ENCODE peak calls at places on chromosomes 16 and 17, in seven cellular contexts. P, L, S, H, Y, M and R are unnamed samples.

GRCh38 chr16:82972520-82972919 is 345.8 kb downstream of the CDH13 start:
- DNase-seq in L (no peak), M (no peak), P (no peak), H (no peak), Y (no peak), S (no peak), R (no peak)

GRCh38 chr17:70313450-70313849 is 144.1 kb downstream of the KCNJ2 start:
- DNase-seq in S (no peak), M (no peak), H (no peak), P (no peak), Y (no peak), L (no peak), R (no peak)

GRCh38 chr16:90037202-90037765 is 18.0 kb upstream of the DBNDD1 start:
- DNase-seq in S (no peak), M (no peak), L (no peak), Y (no peak), H (no peak), P (no peak), R (no peak)

GRCh38 chr17:4444782-4445473 is 11.2 kb downstream of the SPNS3 start:
- DNase-seq in L (peak), S (no peak), H (no peak), M (no peak), Y (no peak), P (no peak), R (no peak)

GRCh38 chr16:15617901-15618300 is 25.1 kb downstream of the MARF1 start:
- DNase-seq in H (no peak), Y (no peak), L (no peak), M (no peak), P (no peak), S (no peak), R (no peak)

GRCh38 chr16:84036131-84036530 is 6.5 kb downstream of the SLC38A8 start:
- DNase-seq in Y (no peak), L (no peak), S (no peak), P (no peak), H (no peak), M (no peak), R (no peak)

GRCh38 chr16:85220125-85220839 is 108.0 kb upstream of the CIBAR2 start:
- DNase-seq in S (no peak), Y (no peak), H (peak), P (no peak), L (peak), M (no peak), R (peak)

GRCh38 chr16:79528281-79528680 is 72.3 kb downstream of the MAF start:
- DNase-seq in Y (no peak), M (no peak), P (no peak), H (no peak), L (no peak), S (no peak), R (no peak)

GRCh38 chr16:27363246-27363632 is 38.7 kb upstream of the IL21R start:
- DNase-seq in S (no peak), Y (no peak), H (no peak), P (no peak), M (no peak), L (no peak), R (no peak)

GRCh38 chr17:66737524-66737923 is 97.4 kb upstream of the CACNG5 start:
- DNase-seq in P (no peak), Y (no peak), M (no peak), S (peak), L (no peak), H (no peak), R (peak)

GRCh38 chr17:80716986-80717385 is 172.3 kb downstream of the RPTOR start:
- DNase-seq in S (no peak), P (no peak), L (no peak), H (no peak), M (no peak), Y (no peak), R (no peak)

GRCh38 chr17:77445908-77446535 is 305.3 kb downstream of the SEC14L1 start:
- DNase-seq in H (no peak), Y (no peak), L (no peak), P (peak), S (no peak), M (no peak), R (no peak)

GRCh38 chr17:47225436-47225858 is 16.3 kb downstream of the MYL4 start:
- DNase-seq in P (no peak), Y (peak), L (no peak), H (peak), M (no peak), S (no peak), R (no peak)

GRCh38 chr16:11135167-11135973 is 120.6 kb downstream of the SOCS1 start:
- DNase-seq in H (no peak), L (no peak), M (no peak), S (no peak), Y (no peak), P (no peak), R (no peak)

GRCh38 chr16:83807327-83807709 is 460 bp upstream of the HSBP1 start:
- DNase-seq in M (no peak), L (no peak), P (no peak), S (no peak), Y (no peak), H (no peak), R (no peak)

GRCh38 chr17:73335591-73336503 is 24.0 kb upstream of the CDC42EP4 start:
- DNase-seq in M (no peak), P (no peak), S (no peak), H (no peak), L (peak), Y (no peak), R (no peak)

GRCh38 chr17:49519781-49520180 is 24.7 kb downstream of the NGFR start:
- DNase-seq in P (no peak), L (peak), M (no peak), S (no peak), Y (no peak), H (no peak), R (no peak)

GRCh38 chr17:17305282-17305801 is 2.2 kb downstream of the NT5M start:
- DNase-seq in Y (no peak), M (peak), P (peak), H (peak), L (peak), S (no peak), R (no peak)

GRCh38 chr17:144936-145670 is 7.7 kb downstream of the SCGB1C2 start:
- DNase-seq in S (no peak), M (no peak), Y (no peak), P (no peak), L (no peak), H (no peak), R (no peak)

GRCh38 chr16:69942627-69943170 is 8.4 kb upstream of the CLEC18A start:
- DNase-seq in M (no peak), P (no peak), S (no peak), L (no peak), H (no peak), Y (no peak), R (no peak)

GRCh38 chr17:38871247-38871991 is 1.6 kb downstream of the LASP1 start:
- DNase-seq in Y (no peak), M (peak), P (peak), S (no peak), H (peak), L (no peak), R (peak)

GRCh38 chr16:67551091-67551490 is 11.2 kb upstream of the CTCF start:
- DNase-seq in H (no peak), M (no peak), Y (no peak), P (no peak), L (no peak), S (no peak), R (no peak)

GRCh38 chr17:42189651-42189965 is 4.4 kb upstream of the HCRT start:
- DNase-seq in H (no peak), M (no peak), Y (no peak), L (peak), S (no peak), P (no peak), R (no peak)

GRCh38 chr16:80407265-80407987 is 133.4 kb upstream of the DYNLRB2 start:
- DNase-seq in S (no peak), M (no peak), L (no peak), H (peak), P (no peak), Y (no peak), R (no peak)

GRCh38 chr16:81326971-81327370 is 12.2 kb downstream of the GAN start:
- DNase-seq in Y (no peak), L (no peak), S (no peak), P (no peak), H (no peak), M (no peak), R (no peak)

GRCh38 chr17:72191901-72192300 is 71.1 kb downstream of the SOX9 start:
- DNase-seq in Y (no peak), L (no peak), S (no peak), H (no peak), M (no peak), P (no peak), R (no peak)

GRCh38 chr17:18235743-18236256 is 10.4 kb downstream of the LLGL1 start:
- DNase-seq in S (no peak), M (no peak), H (no peak), L (no peak), Y (no peak), P (no peak), R (no peak)

GRCh38 chr16:68332411-68333121 is 21.7 kb downstream of the PRMT7 start:
- DNase-seq in P (no peak), H (peak), L (peak), M (no peak), S (no peak), Y (no peak), R (peak)

GRCh38 chr16:85163278-85164112 is 51.2 kb upstream of the CIBAR2 start:
- DNase-seq in Y (no peak), S (no peak), L (no peak), H (no peak), M (no peak), P (no peak), R (no peak)

GRCh38 chr17:41919165-41919817 is 540 bp upstream of the ACLY start:
- DNase-seq in P (no peak), H (peak), S (no peak), L (no peak), Y (peak), M (peak), R (peak)

GRCh38 chr16:49474741-49475140 is 101.1 kb downstream of the C16orf78 start:
- DNase-seq in P (no peak), H (no peak), S (no peak), Y (no peak), M (no peak), L (no peak), R (no peak)

GRCh38 chr17:71033336-71033735 is 864.0 kb downstream of the KCNJ2 start:
- DNase-seq in P (no peak), M (no peak), L (no peak), H (no peak), S (peak), Y (no peak), R (no peak)

GRCh38 chr16:66933776-66934137 is 445 bp downstream of the CIAO2B start:
- DNase-seq in Y (no peak), H (no peak), P (no peak), S (no peak), M (no peak), L (no peak), R (no peak)

GRCh38 chr16:84511821-84512220 is 7.4 kb upstream of the MEAK7 start:
- DNase-seq in Y (no peak), S (no peak), L (no peak), H (no peak), M (no peak), P (no peak), R (no peak)

DNA sequence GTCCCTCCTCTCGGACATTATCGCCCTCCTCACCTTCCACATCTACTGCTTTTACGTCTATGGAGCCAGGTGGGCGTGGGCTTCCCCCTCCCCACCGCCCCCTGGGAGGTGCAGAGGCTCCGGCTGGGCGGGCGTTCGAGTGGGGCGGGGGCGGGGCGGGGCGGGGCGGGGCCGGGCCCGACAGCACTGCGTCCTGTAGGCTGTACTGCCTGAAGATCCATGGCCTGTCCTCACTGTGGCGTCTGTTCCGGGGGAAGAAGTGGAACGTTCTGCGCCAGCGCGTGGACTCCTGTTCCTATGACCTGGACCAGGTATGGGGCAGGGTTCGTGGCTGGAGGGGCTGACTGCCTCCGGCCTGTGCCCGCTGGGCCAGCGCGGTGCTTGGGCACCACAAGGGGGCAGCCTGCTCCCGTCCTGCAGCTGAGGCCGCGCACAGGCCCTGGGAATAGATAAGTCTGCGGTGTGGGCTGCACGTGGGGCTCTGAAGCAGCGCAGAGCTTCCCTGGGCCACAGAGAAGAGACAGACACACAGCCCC is 9.2 kb downstream of the PIGQ start:
- DNase-seq in P (peak), S (peak), Y (no peak), H (peak), L (peak), M (no peak), R (no peak)
- TF ChIP-seq JUND in P (peak), S (no peak), Y (no peak), H (no peak), L (no peak), M (no peak), R (no peak)

GRCh38 chr16:76780556-76780955 is 410.4 kb upstream of the MON1B start:
- DNase-seq in S (no peak), Y (no peak), L (no peak), P (no peak), H (no peak), M (no peak), R (no peak)
- TF ChIP-seq JUND in S (no peak), Y (no peak), L (no peak), P (no peak), H (no peak), M (no peak), R (no peak)

DNA sequence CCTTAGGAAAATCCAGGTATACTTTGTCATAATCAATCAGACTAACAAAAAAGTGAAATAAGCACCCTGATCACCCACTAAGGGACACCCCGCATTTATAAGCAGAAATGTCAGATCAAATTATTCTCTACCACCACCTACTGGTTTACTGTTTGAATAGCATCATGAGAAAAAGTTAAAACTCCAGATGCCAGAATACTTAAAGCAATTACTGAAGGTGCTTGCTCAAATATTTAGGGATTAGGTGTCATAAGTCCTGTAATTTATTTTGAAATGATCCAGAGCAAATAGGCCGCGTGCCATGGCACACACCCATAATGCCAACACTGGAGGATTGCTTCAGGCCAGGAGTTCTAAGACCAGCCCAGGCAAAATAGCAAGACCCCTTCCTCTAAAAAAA is 2.3 kb downstream of the TOP2A start:
- DNase-seq in H (peak), M (no peak), L (peak), Y (no peak), P (peak), S (no peak), R (peak)
- TF ChIP-seq JUND in H (no peak), M (no peak), L (no peak), Y (no peak), P (no peak), S (no peak), R (no peak)

GRCh38 chr16:2717360-2718263 is 2.4 kb downstream of the PRSS27 start:
- DNase-seq in P (no peak), L (no peak), H (no peak), S (no peak), M (no peak), Y (no peak), R (no peak)

GRCh38 chr16:2716948-2717347 is 3.1 kb downstream of the PRSS27 start:
- DNase-seq in S (no peak), P (no peak), H (no peak), L (no peak), Y (no peak), M (no peak), R (no peak)

GRCh38 chr16:2720063-2720455 is at the start of gene PRSS27:
- DNase-seq in L (no peak), H (no peak), S (no peak), Y (no peak), P (no peak), M (no peak), R (no peak)

GRCh38 chr16:2720719-2721633 is 952 bp upstream of the PRSS27 start:
- DNase-seq in S (peak), P (peak), H (peak), L (peak), Y (peak), M (peak), R (peak)

GRCh38 chr16:2719328-2720062 is 529 bp downstream of the PRSS27 start:
- DNase-seq in Y (no peak), H (peak), L (no peak), P (no peak), S (no peak), M (no peak), R (peak)
- TF ChIP-seq JUND in Y (no peak), H (no peak), L (no peak), P (no peak), S (no peak), M (no peak), R (no peak)

DNA sequence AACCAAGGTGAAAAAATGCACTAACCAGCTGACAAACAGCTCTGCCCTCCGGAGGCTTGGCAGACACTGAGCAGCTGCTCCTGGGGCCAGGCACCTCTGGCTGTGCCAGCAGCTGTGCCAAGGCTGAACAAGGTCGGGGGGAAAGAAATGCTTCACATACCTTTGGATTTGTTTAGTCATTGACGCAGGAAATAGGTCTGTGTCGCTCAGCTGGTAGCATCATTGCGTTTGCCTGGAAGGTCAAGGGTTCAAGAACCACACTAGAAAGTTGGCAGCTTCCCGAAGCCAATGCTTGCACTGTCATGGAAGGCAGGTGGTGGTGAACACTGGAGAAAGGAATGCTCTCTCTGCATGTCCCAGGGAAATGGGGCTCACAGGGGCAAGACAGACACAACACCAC is 63.5 kb downstream of the PCTP start:
- DNase-seq in M (no peak), P (no peak), H (no peak), Y (no peak), S (no peak), L (no peak), R (no peak)
- TF ChIP-seq JUND in M (no peak), P (no peak), H (no peak), Y (no peak), S (no peak), L (no peak), R (no peak)

DNA sequence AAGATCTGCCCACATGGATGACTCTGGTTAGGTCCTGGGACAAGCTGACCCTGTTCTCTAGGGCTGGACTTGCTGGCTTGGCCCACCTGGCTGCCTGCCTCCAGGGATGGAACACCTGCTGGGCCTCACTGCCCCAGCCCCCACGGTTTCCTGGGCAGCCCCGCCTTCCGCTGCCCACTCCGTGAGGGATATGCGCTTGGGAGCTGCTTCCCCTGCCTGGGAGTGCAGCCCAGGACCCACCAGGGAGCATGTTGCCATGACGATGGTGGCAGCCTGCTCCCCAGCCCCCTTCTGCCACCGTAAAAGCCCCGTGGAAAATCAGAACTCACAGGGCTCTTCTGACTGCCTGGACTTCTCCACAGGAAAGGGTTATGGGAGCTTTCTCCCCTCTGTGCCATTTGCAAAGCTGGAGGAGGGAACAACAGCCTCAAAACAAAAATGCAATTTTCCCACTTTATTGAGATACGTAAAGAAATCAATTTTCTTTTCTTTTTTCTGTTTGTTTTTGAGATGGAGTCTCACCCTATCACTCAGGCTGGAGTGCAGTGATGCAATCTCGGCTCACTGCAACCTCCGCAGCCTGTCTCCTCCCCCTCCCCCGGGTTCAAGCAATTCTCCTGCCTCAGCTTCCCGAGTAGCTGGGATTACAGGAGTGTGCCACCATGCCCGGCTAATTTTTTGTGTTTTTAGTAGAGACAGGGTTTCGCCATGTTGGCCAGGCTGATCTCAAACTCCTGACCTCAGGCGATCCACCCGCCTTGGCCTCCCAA is 18.0 kb upstream of the GAS7 start:
- DNase-seq in P (no peak), Y (no peak), H (no peak), S (no peak), M (no peak), L (no peak), R (no peak)
- TF ChIP-seq JUND in P (no peak), Y (no peak), H (no peak), S (no peak), M (no peak), L (no peak), R (no peak)

GRCh38 chr17:21030375-21030774 is 12.4 kb downstream of the USP22 start:
- DNase-seq in Y (no peak), L (no peak), P (no peak), M (no peak), S (no peak), H (no peak), R (no peak)

GRCh38 chr17:21033350-21033749 is 9.5 kb downstream of the USP22 start:
- DNase-seq in H (no peak), S (no peak), L (no peak), M (no peak), P (no peak), Y (no peak), R (no peak)

GRCh38 chr17:21034350-21035235 is 8.2 kb downstream of the USP22 start:
- DNase-seq in S (no peak), Y (no peak), P (no peak), M (peak), L (no peak), H (no peak), R (no peak)

GRCh38 chr17:21029515-21029914 is 13.3 kb downstream of the USP22 start:
- DNase-seq in H (no peak), L (no peak), P (no peak), M (no peak), S (no peak), Y (no peak), R (no peak)

DNA sequence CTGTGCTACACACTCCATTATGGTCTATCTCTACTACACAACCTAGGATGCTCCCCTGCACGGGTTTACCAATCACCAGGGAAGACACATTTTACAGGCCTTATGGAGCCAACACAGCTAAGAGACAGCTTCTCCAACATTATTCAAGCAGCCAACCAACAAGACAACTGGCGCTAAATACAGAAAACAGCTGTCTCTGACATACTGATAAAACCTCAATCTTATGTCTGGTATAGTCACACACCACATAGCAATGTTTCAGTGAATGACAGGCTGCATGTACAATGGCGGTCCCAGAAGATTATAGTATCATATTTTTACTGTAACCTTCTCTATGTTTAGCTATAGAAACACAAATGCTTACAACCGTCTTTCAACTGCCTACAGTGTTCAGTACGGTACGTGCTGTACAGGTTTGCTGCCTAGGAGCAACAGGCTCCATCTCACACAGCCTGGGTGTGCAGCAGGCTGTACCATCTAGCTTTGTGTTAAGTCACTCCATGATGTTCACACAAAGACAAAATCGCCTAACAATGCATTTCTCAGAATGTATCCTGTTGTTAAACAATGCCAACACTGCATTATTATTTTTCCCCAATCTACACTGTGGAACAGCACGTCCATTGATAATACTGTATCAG is 10.9 kb downstream of the USP22 start:
- DNase-seq in P (no peak), S (no peak), L (no peak), Y (no peak), H (no peak), M (no peak), R (no peak)
- TF ChIP-seq JUND in P (no peak), S (no peak), L (no peak), Y (no peak), H (no peak), M (no peak), R (no peak)